ENCODE peak calls at places on chromosome 11, in seven cellular contexts. F, D, W, L, H, P and G are unnamed samples.

GRCh38 chr11:92322225-92322624 is 97.6 kb downstream of the FAT3 start:
- DNase-seq in W (no peak), F (no peak), H (no peak), P (no peak), L (no peak), D (no peak), G (no peak)

GRCh38 chr11:71580057-71581003 is 2.3 kb downstream of the KRTAP5-11 start:
- DNase-seq in W (peak; percentile 54), F (peak; percentile 90), P (no peak), L (no peak), H (peak; percentile 81), D (no peak), G (peak; percentile 58)

GRCh38 chr11:117438371-117439000 is 110.8 kb downstream of the CEP164 start:
- DNase-seq in W (no peak), P (no peak), D (no peak), F (no peak), H (no peak), L (no peak), G (no peak)

GRCh38 chr11:75465701-75466531 is 32.9 kb upstream of the KLHL35 start:
- DNase-seq in L (no peak), F (no peak), H (no peak), W (no peak), D (no peak), P (no peak), G (no peak)

GRCh38 chr11:68677432-68677831 is 6.9 kb upstream of the GAL start:
- DNase-seq in W (peak; percentile 28), D (no peak), H (no peak), P (no peak), L (no peak), F (peak; percentile 79), G (no peak)

GRCh38 chr11:64150481-64151239 is 15.3 kb downstream of the MACROD1 start:
- DNase-seq in F (peak; percentile 78), H (peak; percentile 63), L (no peak), D (no peak), P (no peak), W (no peak), G (no peak)

GRCh38 chr11:125980421-125980820 is 34.6 kb downstream of the VSIG10L2 start:
- DNase-seq in H (no peak), W (no peak), D (no peak), L (no peak), F (no peak), P (no peak), G (no peak)

GRCh38 chr11:77118086-77118485 is 10.0 kb upstream of the MYO7A start:
- DNase-seq in D (no peak), W (no peak), F (no peak), H (no peak), L (no peak), P (no peak), G (no peak)

GRCh38 chr11:124113890-124114289 is 1.4 kb upstream of the VWA5A start:
- DNase-seq in L (no peak), W (no peak), D (no peak), P (no peak), F (peak; percentile 63), H (no peak), G (peak; percentile 63)

GRCh38 chr11:64580387-64580786 is 10.6 kb upstream of the SLC22A12 start:
- DNase-seq in P (no peak), H (no peak), L (no peak), D (no peak), W (no peak), F (no peak), G (no peak)

GRCh38 chr11:68010058-68011041 is at the start of gene ALDH3B1:
- DNase-seq in D (no peak), L (no peak), F (peak; percentile 96), H (no peak), P (peak; percentile 58), W (no peak), G (peak; percentile 92)

GRCh38 chr11:129282634-129283033 is 90.5 kb upstream of the ARHGAP32 start:
- DNase-seq in H (no peak), P (no peak), W (no peak), F (no peak), D (no peak), L (no peak), G (peak; percentile 22)

GRCh38 chr11:134536219-134536618 is 124.2 kb upstream of the B3GAT1 start:
- DNase-seq in W (no peak), F (no peak), P (no peak), D (no peak), L (no peak), H (no peak), G (no peak)

GRCh38 chr11:19872526-19873135 is 160.0 kb downstream of the NAV2 start:
- DNase-seq in H (peak; percentile 79), P (no peak), L (no peak), F (no peak), W (no peak), D (no peak), G (no peak)

GRCh38 chr11:126646701-126647209 is 291.3 kb downstream of the ST3GAL4 start:
- DNase-seq in D (no peak), P (no peak), W (peak; percentile 53), L (no peak), H (no peak), F (no peak), G (no peak)

GRCh38 chr11:85776951-85777602 is 33.9 kb downstream of the SYTL2 start:
- DNase-seq in D (no peak), F (no peak), P (no peak), L (no peak), H (no peak), W (no peak), G (no peak)

GRCh38 chr11:69307871-69308381 is 14.0 kb downstream of the MYEOV start:
- DNase-seq in P (no peak), D (no peak), W (no peak), L (no peak), F (no peak), H (no peak), G (no peak)

GRCh38 chr11:6569706-6570105 is 33.7 kb downstream of the RRP8 start:
- DNase-seq in D (no peak), W (no peak), P (no peak), F (no peak), H (no peak), L (no peak), G (no peak)